ENCODE peak calls at places on chromosomes 6 and 20, in four cellular contexts. M, O, R and P are unnamed samples.
A peak's percentile ranks its signal among the peaks of the same experiment; 100 is the strongest.

GRCh38 chr20:61118429-61119224 is 133.4 kb upstream of the CDH4 start:
- DNase-seq in M (no peak), R (no peak), O (no peak), P (no peak)

GRCh38 chr20:23009636-23010035 is 25.5 kb upstream of the SSTR4 start:
- DNase-seq in O (no peak), R (no peak), M (no peak), P (no peak)

GRCh38 chr6:151592449-151593169 is 98.8 kb downstream of the CCDC170 start:
- DNase-seq in O (no peak), R (no peak), M (no peak), P (no peak)

GRCh38 chr6:27668442-27669275 is 195.8 kb upstream of the ZNF184 start:
- DNase-seq in O (peak; percentile 46), M (peak; percentile 35), R (no peak), P (peak; percentile 61)

GRCh38 chr20:20014659-20015058 is 2.5 kb upstream of the NAA20 start:
- DNase-seq in M (no peak), O (no peak), R (no peak), P (peak; percentile 34)

GRCh38 chr6:80548496-80548895 is 442.0 kb downstream of the BCKDHB start:
- DNase-seq in O (no peak), R (no peak), M (no peak), P (no peak)

GRCh38 chr6:90328004-90328403 is 31.4 kb upstream of the BACH2 start:
- DNase-seq in R (no peak), M (no peak), O (no peak), P (no peak)

GRCh38 chr6:129607581-129608186 is 102.3 kb downstream of the ARHGAP18 start:
- DNase-seq in R (no peak), M (no peak), O (no peak), P (no peak)

GRCh38 chr20:53819973-53820451 is 226.4 kb upstream of the ZNF217 start:
- DNase-seq in M (no peak), O (no peak), R (no peak), P (no peak)

GRCh38 chr6:122392564-122393338 is 6.7 kb upstream of the HSF2 start:
- DNase-seq in M (no peak), O (no peak), R (no peak), P (no peak)

GRCh38 chr6:169982461-169983386 is 231.3 kb downstream of the ERMARD start:
- DNase-seq in M (no peak), R (no peak), O (no peak), P (no peak)

GRCh38 chr6:146582857-146583256 is 15.9 kb upstream of the ADGB start:
- DNase-seq in R (no peak), M (no peak), O (no peak), P (no peak)

GRCh38 chr20:4036351-4036750 is 21.0 kb upstream of the RNF24 start:
- DNase-seq in O (no peak), M (no peak), R (no peak), P (no peak)

GRCh38 chr6:158805698-158806373 is 13.3 kb downstream of the EZR start:
- DNase-seq in M (no peak), O (no peak), R (no peak), P (no peak)

GRCh38 chr6:133973109-133973971 is 20.3 kb downstream of the TBPL1 start:
- DNase-seq in M (peak; percentile 38), R (no peak), O (no peak), P (peak; percentile 59)

GRCh38 chr6:42787018-42787611 is 5.3 kb downstream of the BICRAL start:
- DNase-seq in O (no peak), M (no peak), R (no peak), P (no peak)

GRCh38 chr6:141451508-141452353 is 681.0 kb upstream of the GJE1 start:
- DNase-seq in O (no peak), R (no peak), M (no peak), P (no peak)

DNA sequence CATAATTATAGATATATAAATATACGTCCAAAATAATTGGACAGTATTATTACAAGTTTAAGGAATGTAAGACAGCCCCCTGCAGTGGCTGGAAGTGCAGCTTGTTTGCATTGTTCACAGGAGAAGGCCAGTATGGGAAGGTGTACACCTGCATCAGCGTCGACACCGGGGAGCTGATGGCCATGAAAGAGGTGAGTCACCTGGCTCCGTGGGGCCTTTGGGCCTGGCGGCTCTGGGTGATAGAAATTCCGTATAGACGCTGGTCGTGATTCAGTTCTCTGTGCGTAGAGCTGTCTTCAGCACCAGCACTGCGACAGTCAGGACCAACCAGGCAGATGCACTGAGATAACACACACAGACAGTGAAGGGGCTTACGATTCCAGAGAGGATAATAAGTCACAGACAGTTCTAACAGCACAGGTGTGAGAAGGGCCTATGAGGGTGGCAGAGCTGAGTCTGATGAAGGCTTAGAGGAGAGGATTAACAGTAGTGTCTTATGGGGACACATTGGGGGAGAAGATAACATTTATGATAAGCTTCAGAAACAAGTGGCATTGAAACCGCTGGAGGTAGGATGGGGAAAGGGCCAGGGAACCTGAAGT is 116.3 kb downstream of the MAP3K4 start:
- DNase-seq in R (no peak), M (no peak), O (no peak), P (no peak)
- H3K4me1 ChIP-seq in R (peaks cover 8% of the 10 kb centered on the region), M (peaks cover 14% of the 10 kb centered on the region), O (no peaks in the 10 kb centered on the region), P (peaks cover 13% of the 10 kb centered on the region)

DNA sequence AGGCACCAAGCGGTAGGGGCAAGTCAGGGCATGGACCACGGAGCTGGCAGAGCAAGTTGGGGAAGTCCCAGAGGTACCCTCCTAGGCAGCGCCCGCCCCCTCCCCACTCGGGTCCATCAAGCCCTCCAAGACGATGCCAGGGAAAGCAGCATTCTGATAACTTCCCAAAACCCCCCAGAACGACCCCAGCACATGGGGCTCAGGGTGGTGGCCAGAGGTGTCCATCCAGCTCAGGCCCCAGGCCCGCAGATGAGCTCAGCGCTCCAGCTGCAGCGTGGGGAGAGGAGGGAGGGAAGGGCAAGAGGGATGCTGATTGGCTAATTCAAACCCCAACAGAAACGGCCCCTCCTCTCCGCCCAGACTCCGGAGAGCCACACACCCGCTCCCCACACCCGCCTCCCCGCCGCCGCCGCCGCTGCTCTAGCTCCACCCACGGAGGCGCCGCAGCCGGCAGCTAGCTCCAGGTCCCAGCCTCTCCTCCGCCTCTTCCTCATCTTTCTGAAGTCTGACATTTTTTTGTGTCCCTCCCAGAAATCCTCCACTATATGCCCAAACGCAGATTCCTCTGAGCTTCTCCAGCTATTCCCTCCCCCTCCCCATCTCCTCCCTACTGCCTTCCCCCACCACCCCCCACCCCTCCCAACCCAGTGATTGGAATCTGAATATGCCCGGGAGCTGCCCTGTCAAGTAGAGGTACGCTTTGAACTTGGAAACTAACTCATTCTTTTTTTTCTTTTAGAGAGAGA is 40.3 kb upstream of the TLDC2 start:
- DNase-seq in O (peak; percentile 92), R (peak; percentile 61), M (peak; percentile 71), P (peak; percentile 69)
- H3K4me1 ChIP-seq in O (peaks cover 16% of the 10 kb centered on the region), R (peaks cover 6% of the 10 kb centered on the region), M (peaks cover 7% of the 10 kb centered on the region), P (peaks cover 8% of the 10 kb centered on the region)

GRCh38 chr6:71031912-71032311 is 75.1 kb upstream of the B3GAT2 start:
- DNase-seq in M (no peak), R (no peak), O (no peak), P (no peak)
- H3K4me1 ChIP-seq in M (no peaks in the 10 kb centered on the region), R (no peaks in the 10 kb centered on the region), O (no peaks in the 10 kb centered on the region), P (no peaks in the 10 kb centered on the region)

GRCh38 chr6:35176625-35177024 is 35.5 kb upstream of the TCP11 start:
- DNase-seq in R (no peak), O (no peak), M (no peak), P (no peak)

GRCh38 chr6:35177586-35177985 is 36.2 kb upstream of the SCUBE3 start:
- DNase-seq in M (no peak), R (no peak), O (no peak), P (no peak)

GRCh38 chr6:35178932-35179832 is 34.6 kb upstream of the SCUBE3 start:
- DNase-seq in O (no peak), M (no peak), R (no peak), P (no peak)

GRCh38 chr6:35178012-35178411 is 35.7 kb upstream of the SCUBE3 start:
- DNase-seq in O (no peak), M (no peak), R (no peak), P (no peak)

GRCh38 chr6:35177139-35177538 is 36.0 kb upstream of the TCP11 start:
- DNase-seq in O (no peak), R (no peak), M (no peak), P (no peak)
- H3K4me1 ChIP-seq in O (no peaks in the 10 kb centered on the region), R (no peaks in the 10 kb centered on the region), M (peaks cover 10% of the 10 kb centered on the region), P (no peaks in the 10 kb centered on the region)

DNA sequence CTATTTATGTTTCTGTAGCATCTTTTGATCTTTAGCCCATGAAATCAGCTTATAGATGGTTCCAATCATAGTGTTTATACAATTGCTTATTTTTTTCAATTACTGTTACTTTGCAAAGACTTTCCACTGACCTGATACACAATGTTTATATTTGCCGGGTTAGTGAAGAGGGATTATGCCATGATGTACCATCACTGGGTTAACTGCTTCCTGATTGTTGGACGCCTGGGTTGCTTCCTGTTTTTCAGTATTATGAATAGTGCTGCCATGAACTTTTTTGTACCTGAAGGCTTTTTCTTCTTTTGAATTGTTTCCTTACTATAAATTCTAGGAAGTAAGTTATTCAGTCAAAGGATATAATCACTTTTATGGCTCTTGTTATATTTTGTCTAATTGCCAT is 6.9 kb downstream of the MANBAL start:
- DNase-seq in R (no peak), M (no peak), O (no peak), P (no peak)
- H3K4me1 ChIP-seq in R (peaks cover 13% of the 10 kb centered on the region), M (peaks cover 12% of the 10 kb centered on the region), O (peaks cover 11% of the 10 kb centered on the region), P (no peaks in the 10 kb centered on the region)

GRCh38 chr6:161266866-161267265 is 7.0 kb downstream of the AGPAT4 start:
- DNase-seq in O (no peak), M (no peak), R (no peak), P (no peak)
- H3K4me1 ChIP-seq in O (no peaks in the 10 kb centered on the region), M (peaks cover 5% of the 10 kb centered on the region), R (no peaks in the 10 kb centered on the region), P (no peaks in the 10 kb centered on the region)

DNA sequence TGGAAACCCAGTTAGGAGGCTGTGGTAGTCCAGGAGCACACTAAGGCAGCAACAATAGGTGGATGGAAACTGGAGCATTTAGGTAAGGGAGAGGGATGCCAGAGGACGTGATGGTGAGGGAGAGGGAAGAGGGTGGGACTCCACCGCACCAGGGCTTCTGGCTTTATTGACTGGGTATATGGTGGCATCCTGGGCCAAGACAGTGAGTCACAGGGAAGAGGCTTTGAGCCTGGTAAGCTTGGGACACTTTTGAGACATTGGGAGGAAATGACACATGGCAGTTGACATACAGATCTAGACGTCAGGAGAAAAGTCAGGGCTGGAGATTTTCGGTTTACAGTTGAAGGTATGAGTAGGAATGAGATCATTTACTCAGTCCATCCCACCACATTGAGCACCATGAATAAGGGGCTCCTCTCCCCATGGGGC is 14.9 kb downstream of the NT5E start:
- DNase-seq in O (no peak), R (no peak), M (no peak), P (no peak)
- H3K4me1 ChIP-seq in O (peaks cover 8% of the 10 kb centered on the region), R (peaks cover 69% of the 10 kb centered on the region), M (peaks cover 28% of the 10 kb centered on the region), P (no peaks in the 10 kb centered on the region)